ENCODE peak calls at places on chromosome 15, in seven cellular contexts. J is left lung, A is kidney glomerular epithelial cell, V is iPS DF 6.9, Y is cardiac fibroblast, C is WTC11, G is right atrium auricular region. P is an unnamed sample.

GRCh38 chr15:66951976-66952375 is 113.4 kb upstream of the SMAD3 start:
- DNase-seq in J (no peak), A (no peak), V (no peak), Y (peak), C (no peak), G (no peak), P (no peak)

GRCh38 chr15:99453646-99454045 is 112.1 kb upstream of the MEF2A start:
- DNase-seq in J (no peak), A (no peak), V (no peak), Y (no peak), C (no peak), G (peak), P (peak)

GRCh38 chr15:61951949-61952348 is 108.3 kb downstream of the VPS13C start:
- DNase-seq in J (no peak), A (no peak), V (no peak), Y (peak), C (no peak), G (no peak), P (no peak)

GRCh38 chr15:34011476-34011875 is 27.5 kb downstream of the AVEN start:
- DNase-seq in J (no peak), A (no peak), V (no peak), Y (no peak), C (no peak), G (no peak), P (no peak)

GRCh38 chr15:90463381-90463780 is 66.3 kb upstream of the CRTC3 start:
- DNase-seq in J (no peak), A (peak), V (no peak), Y (peak), C (no peak), G (no peak), P (no peak)

GRCh38 chr15:31758126-31758525 is 272.2 kb upstream of the CHRNA7 start:
- DNase-seq in J (no peak), A (no peak), V (no peak), Y (peak), C (no peak), G (peak), P (no peak)

GRCh38 chr15:25176991-25177954 is 222.5 kb downstream of the SNRPN start:
- DNase-seq in J (peak), A (no peak), V (no peak), Y (no peak), C (peak), G (peak), P (peak)

GRCh38 chr15:62932436-62932835 is 110.1 kb upstream of the TPM1 start:
- DNase-seq in J (no peak), A (no peak), V (no peak), Y (peak), C (no peak), G (no peak), P (no peak)

GRCh38 chr15:92634046-92634445 is 21.5 kb downstream of the FAM174B start:
- DNase-seq in J (no peak), A (no peak), V (no peak), Y (no peak), C (no peak), G (no peak), P (no peak)

GRCh38 chr15:43274136-43274535 is 7.4 kb upstream of the TGM5 start:
- DNase-seq in J (no peak), A (no peak), V (no peak), Y (peak), C (no peak), G (peak), P (peak)

GRCh38 chr15:56919708-56920637 is 1.5 kb downstream of the TCF12 start:
- DNase-seq in J (peak), A (peak), V (no peak), Y (peak), C (peak), G (no peak), P (no peak)

GRCh38 chr15:36977620-36978610 is 122.4 kb downstream of the MEIS2 start:
- DNase-seq in J (no peak), A (no peak), V (no peak), Y (no peak), C (no peak), G (no peak), P (no peak)

GRCh38 chr15:70159397-70160009 is 61.8 kb upstream of the TLE3 start:
- DNase-seq in J (no peak), A (no peak), V (no peak), Y (no peak), C (no peak), G (no peak), P (no peak)

GRCh38 chr15:77599899-77600298 is 32.8 kb downstream of the LINGO1 start:
- DNase-seq in J (no peak), A (no peak), V (no peak), Y (peak), C (peak), G (peak), P (no peak)

GRCh38 chr15:93217343-93217742 is 128.3 kb upstream of the RGMA start:
- DNase-seq in J (no peak), A (no peak), V (no peak), Y (no peak), C (no peak), G (no peak), P (peak)

GRCh38 chr15:82646250-82647044 is 716 bp downstream of the CPEB1 start:
- DNase-seq in J (no peak), A (no peak), V (no peak), Y (no peak), C (peak), G (no peak), P (no peak)

GRCh38 chr15:62456011-62456920 is 291.2 kb upstream of the C2CD4B start:
- DNase-seq in J (no peak), A (no peak), V (no peak), Y (no peak), C (no peak), G (no peak), P (no peak)

GRCh38 chr15:83112959-83113299 is 5.5 kb downstream of the TM6SF1 start:
- DNase-seq in J (no peak), A (no peak), V (no peak), Y (no peak), C (no peak), G (no peak), P (peak)

GRCh38 chr15:67379530-67379929 is 124.9 kb downstream of the IQCH start:
- DNase-seq in J (no peak), A (no peak), V (no peak), Y (no peak), C (no peak), G (no peak), P (no peak)

GRCh38 chr15:92653366-92653765 is 2.2 kb downstream of the FAM174B start:
- DNase-seq in J (no peak), A (no peak), V (no peak), Y (no peak), C (no peak), G (peak), P (no peak)

GRCh38 chr15:85759391-85759790 is 35.3 kb downstream of the KLHL25 start:
- DNase-seq in J (peak), A (no peak), V (no peak), Y (no peak), C (no peak), G (no peak), P (peak)

GRCh38 chr15:42371125-42371524 is 11.8 kb downstream of the CAPN3 start:
- DNase-seq in J (no peak), A (no peak), V (no peak), Y (peak), C (no peak), G (no peak), P (no peak)

P was measured in osteocyte.